ENCODE peak calls at places on chromosome 14, in eight cellular contexts. U, L, T, O, R, P, S and I are unnamed samples. For H3K4me1, the result is how much of the 10 kb centered on the place peaks cover.

GRCh38 chr14:85131523-85131922 is 398.4 kb upstream of the FLRT2 start:
- DNase-seq in L (no peak), P (no peak), O (no peak), R (peak), S (no peak), U (no peak), T (no peak), I (no peak)

GRCh38 chr14:77123381-77124344 is 17.9 kb downstream of the ZDHHC22 start:
- DNase-seq in R (peak), L (no peak), T (peak), P (no peak), U (no peak), S (no peak), O (no peak), I (peak)

GRCh38 chr14:100732766-100733100 is 6.0 kb downstream of the DLK1 start:
- DNase-seq in P (no peak), O (no peak), S (no peak), T (no peak), R (no peak), L (no peak), U (no peak), I (no peak)

GRCh38 chr14:23310546-23310945 is 3.9 kb downstream of the BCL2L2 start:
- DNase-seq in S (no peak), P (no peak), O (no peak), U (no peak), R (no peak), T (no peak), L (no peak), I (no peak)

GRCh38 chr14:76708028-76708427 is 53.2 kb upstream of the VASH1 start:
- DNase-seq in R (no peak), T (peak), O (no peak), U (no peak), S (no peak), L (no peak), P (no peak), I (no peak)

GRCh38 chr14:98692832-98693231 is 579.2 kb downstream of the BCL11B start:
- DNase-seq in T (no peak), O (no peak), U (no peak), R (no peak), P (no peak), S (no peak), L (no peak), I (no peak)

GRCh38 chr14:22012452-22012851 is 338.8 kb upstream of the OR4E1 start:
- DNase-seq in P (no peak), R (no peak), T (no peak), U (no peak), O (no peak), S (no peak), L (no peak), I (peak)

GRCh38 chr14:104428333-104428851 is 151.2 kb upstream of the C14orf180 start:
- DNase-seq in O (no peak), U (no peak), R (no peak), T (no peak), S (no peak), L (no peak), P (no peak), I (no peak)

GRCh38 chr14:99759546-99759925 is 33.7 kb upstream of the EML1 start:
- DNase-seq in P (no peak), R (no peak), L (no peak), T (no peak), U (no peak), S (no peak), O (no peak), I (no peak)

GRCh38 chr14:68678471-68678870 is 114.4 kb downstream of the ZFP36L1 start:
- DNase-seq in L (no peak), O (no peak), P (no peak), U (no peak), R (no peak), S (no peak), T (no peak), I (no peak)

GRCh38 chr14:52741865-52742264 is 11.9 kb downstream of the STYX start:
- DNase-seq in T (no peak), L (no peak), R (peak), P (no peak), U (no peak), O (no peak), S (no peak), I (no peak)

DNA sequence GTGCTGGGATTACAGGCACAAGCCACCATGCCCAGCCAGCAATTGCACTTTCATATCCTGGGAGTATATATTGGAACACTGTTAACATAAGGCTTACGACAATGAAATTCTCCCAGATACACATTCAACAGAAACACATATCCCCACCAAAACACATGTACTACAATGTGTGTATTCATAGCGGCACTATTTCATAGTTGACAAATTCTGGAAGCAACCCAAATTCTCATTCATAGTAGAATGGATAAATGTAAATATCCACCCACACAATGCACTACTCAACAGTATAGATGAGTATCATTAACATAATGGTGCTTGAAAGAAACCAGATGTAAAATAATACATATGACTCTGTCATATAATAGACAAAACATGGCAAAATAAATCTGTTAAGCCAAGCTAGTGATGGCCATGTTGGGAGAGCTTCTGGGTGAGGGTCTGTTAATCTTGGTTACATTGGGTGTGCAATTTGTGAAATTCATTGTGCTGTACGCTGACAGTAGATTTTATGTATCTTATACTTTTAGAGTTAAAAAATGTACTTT is 2.6 kb upstream of the DNAAF2 start:
- DNase-seq in O (no peak), T (no peak), P (no peak), L (no peak), S (no peak), R (no peak), U (no peak), I (no peak)
- H3K4me3 ChIP-seq in O (no peak), T (no peak), P (no peak), L (no peak), S (no peak), R (no peak), U (no peak), I (no peak)

DNA sequence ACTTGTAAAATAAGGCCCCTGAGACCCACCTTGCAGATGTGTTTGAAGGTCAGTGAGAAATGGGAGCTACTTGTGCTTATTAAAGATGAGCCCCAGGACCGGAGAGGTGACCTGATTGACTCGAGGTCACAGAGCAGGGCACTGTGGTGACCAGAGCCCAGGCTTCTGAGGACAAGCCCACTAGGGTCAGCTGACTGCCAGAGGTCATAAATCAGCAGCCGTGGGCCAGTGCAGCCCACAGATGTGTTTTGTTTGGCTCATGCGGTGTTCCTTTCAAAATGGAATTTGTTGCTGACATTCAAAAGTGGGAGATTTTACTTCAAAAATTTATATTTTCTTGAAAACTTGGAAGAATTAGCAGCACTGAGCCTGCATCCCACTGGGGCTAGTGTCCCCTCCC is 24.5 kb downstream of the JDP2 start:
- DNase-seq in U (no peak), P (no peak), R (no peak), T (no peak), O (peak), S (no peak), L (no peak), I (no peak)
- H3K4me1 ChIP-seq in U (half or more), P (under half), R (half or more), T (half or more), O (half or more), S (half or more), L (under half), I (half or more)

GRCh38 chr14:60893916-60894315 is 87.0 kb downstream of the TRMT5 start:
- DNase-seq in T (no peak), U (no peak), O (no peak), L (no peak), S (no peak), P (no peak), R (peak), I (no peak)
- H3K4me3 ChIP-seq in T (no peak), U (no peak), O (no peak), L (no peak), S (no peak), P (no peak), R (no peak), I (no peak)

DNA sequence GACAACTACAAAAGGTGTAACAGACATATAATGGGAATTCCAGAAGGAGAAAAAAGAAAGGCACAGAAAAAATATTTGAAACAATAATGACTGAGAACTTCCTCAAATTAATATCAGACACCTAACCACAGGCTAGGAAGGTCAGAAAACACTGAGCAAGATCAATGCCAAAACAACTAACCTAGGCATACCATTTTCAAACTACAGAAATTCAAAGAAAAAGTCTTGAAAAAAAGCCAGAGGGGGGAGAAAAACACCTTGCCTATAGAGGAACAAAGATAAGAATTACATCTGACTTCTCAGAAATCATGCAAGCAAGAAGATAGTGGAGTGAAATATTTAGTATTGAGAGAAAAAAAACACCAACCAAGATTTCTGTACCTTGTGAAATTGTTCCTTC is 77.8 kb downstream of the RIN3 start:
- DNase-seq in T (no peak), U (no peak), L (no peak), P (no peak), R (no peak), S (no peak), O (no peak), I (no peak)
- H3K4me1 ChIP-seq in T (under half), U (under half), L (under half), P (under half), R (under half), S (under half), O (under half), I (under half)

GRCh38 chr14:65096323-65097089 is 5.8 kb downstream of the MAX start:
- DNase-seq in U (peak), R (no peak), S (no peak), L (no peak), O (peak), P (no peak), T (no peak), I (no peak)

GRCh38 chr14:65098586-65098985 is 3.7 kb downstream of the MAX start:
- DNase-seq in T (no peak), U (no peak), P (no peak), S (no peak), L (no peak), R (peak), O (peak), I (no peak)

GRCh38 chr14:65092340-65092739 is 10.0 kb downstream of the MAX start:
- DNase-seq in O (no peak), R (no peak), T (no peak), P (no peak), U (no peak), L (no peak), S (no peak), I (no peak)

GRCh38 chr14:65100905-65101541 is 1.3 kb downstream of the MAX start:
- DNase-seq in O (peak), R (no peak), S (no peak), T (no peak), U (no peak), P (no peak), L (no peak), I (no peak)

DNA sequence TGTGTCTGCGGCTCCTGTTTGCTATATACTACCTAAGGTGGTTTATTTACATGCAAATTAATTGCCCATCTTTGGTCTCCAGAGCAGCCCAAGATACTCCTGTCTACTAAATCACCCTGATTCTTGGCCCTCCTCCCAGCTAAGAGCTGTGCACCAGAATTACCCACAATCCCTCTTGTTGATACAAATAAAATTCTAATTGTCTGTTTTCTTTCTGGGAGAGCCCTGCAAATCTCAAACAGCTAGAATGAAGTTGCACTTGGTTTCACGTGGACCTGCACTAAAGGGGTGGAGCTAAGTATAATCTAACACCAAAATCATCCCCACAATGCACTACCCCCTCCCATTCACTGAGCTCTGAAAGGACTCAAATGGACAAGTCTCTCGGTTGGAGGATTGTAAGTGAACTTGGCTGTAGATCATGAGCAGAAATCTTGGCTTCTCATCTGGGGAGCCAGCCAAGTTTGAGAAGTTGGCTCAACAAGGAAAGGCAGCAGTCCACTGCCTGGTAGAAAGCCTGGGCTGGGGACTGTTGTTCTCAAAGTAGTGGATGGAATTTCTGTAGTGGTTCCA is 6.6 kb downstream of the MAX start:
- DNase-seq in S (no peak), R (no peak), T (no peak), U (peak), L (no peak), P (no peak), O (peak), I (peak)
- H3K4me3 ChIP-seq in S (no peak), R (no peak), T (no peak), U (no peak), L (no peak), P (peak), O (peak), I (peak)

GRCh38 chr14:102194856-102195255 is 55.2 kb downstream of the WDR20 start:
- DNase-seq in P (no peak), O (no peak), L (no peak), T (no peak), U (no peak), R (no peak), S (no peak), I (no peak)
- H3K4me1 ChIP-seq in P (under half), O (under half), L (under half), T (under half), U (under half), R (under half), S (under half), I (under half)

GRCh38 chr14:51094282-51094821 is 553 bp downstream of the TRIM9 start:
- DNase-seq in S (peak), R (no peak), U (no peak), T (peak), L (no peak), P (no peak), O (no peak), I (peak)
- H3K4me3 ChIP-seq in S (peak), R (peak), U (peak), T (peak), L (peak), P (peak), O (peak), I (peak)

GRCh38 chr14:64520699-64521098 is 16.1 kb downstream of the ZBTB1 start:
- DNase-seq in S (no peak), O (no peak), L (no peak), R (no peak), U (no peak), P (no peak), T (no peak), I (no peak)

GRCh38 chr14:64516969-64517368 is 12.4 kb downstream of the ZBTB1 start:
- DNase-seq in P (no peak), T (no peak), S (no peak), R (no peak), L (no peak), U (no peak), O (no peak), I (no peak)

GRCh38 chr14:64518229-64518628 is 13.7 kb downstream of the ZBTB1 start:
- DNase-seq in O (no peak), R (no peak), L (no peak), U (no peak), T (no peak), P (no peak), S (no peak), I (no peak)

GRCh38 chr14:64525354-64525753 is 15.2 kb upstream of the HSPA2 start:
- DNase-seq in L (no peak), R (no peak), O (no peak), T (no peak), S (no peak), U (no peak), P (no peak), I (no peak)

DNA sequence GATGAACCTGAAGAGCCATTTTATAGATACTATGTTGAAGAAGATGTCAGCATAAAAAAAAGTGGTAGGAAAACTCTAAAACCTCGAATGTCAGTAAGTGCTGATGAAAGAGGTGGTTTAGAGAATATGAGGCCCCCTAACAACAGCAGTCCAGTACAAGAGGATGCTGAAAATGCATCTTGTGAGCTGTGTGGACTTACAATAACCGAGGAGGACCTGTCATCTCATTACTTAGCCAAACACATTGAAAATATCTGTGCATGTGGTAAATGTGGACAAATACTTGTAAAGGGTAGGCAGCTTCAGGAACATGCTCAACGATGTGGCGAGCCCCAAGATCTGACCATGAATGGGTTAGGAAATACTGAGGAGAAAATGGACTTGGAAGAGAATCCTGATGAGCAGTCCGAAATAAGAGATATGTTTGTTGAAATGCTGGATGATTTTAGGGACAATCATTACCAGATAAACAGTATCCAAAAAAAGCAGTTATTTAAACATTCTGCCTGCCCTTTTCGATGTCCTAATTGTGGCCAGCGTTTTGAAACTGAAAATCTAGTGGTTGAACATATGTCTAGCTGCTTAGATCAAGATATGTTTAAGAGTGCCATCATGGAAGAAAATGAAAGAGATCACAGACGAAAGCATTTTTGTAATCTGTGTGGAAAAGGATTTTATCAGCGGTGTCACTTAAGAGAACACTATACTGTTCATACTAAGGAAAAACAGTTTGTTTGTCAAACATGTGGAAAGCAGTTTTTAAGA is 17.8 kb upstream of the HSPA2 start:
- DNase-seq in O (no peak), L (no peak), S (no peak), T (no peak), U (no peak), P (no peak), R (no peak), I (no peak)
- H3K4me1 ChIP-seq in O (under half), L (under half), S (under half), T (under half), U (under half), P (under half), R (under half), I (under half)

GRCh38 chr14:24576766-24577165 is 716 bp upstream of the CTSG start:
- DNase-seq in L (no peak), P (no peak), O (no peak), T (no peak), S (no peak), R (no peak), U (no peak), I (no peak)
- H3K4me3 ChIP-seq in L (no peak), P (no peak), O (no peak), T (no peak), S (no peak), R (no peak), U (no peak), I (no peak)